ENCODE peak calls at places on chromosomes 12 and 14, in nine cellular contexts. J, Z, Y, G, W, Q, O, L and N are unnamed samples.

GRCh38 chr14:89912667-89913211 is 41.8 kb downstream of the EFCAB11 start:
- DNase-seq in J (no peak), Z (no peak), Y (peak; percentile 82), G (peak; percentile 26), W (no peak), Q (peak; percentile 72), O (peak; percentile 83), L (peak; percentile 16), N (no peak)

GRCh38 chr12:118151755-118152154 is 15.8 kb downstream of the PEBP1 start:
- DNase-seq in J (no peak), Z (no peak), Y (no peak), G (no peak), W (no peak), Q (no peak), O (no peak), L (no peak), N (no peak)

GRCh38 chr14:53152909-53153701 is at the start of gene DDHD1:
- DNase-seq in J (peak; percentile 96), Z (peak; percentile 95), Y (peak; percentile 73), G (peak; percentile 88), W (no peak), Q (peak; percentile 13), O (peak; percentile 51), L (peak; percentile 60), N (peak; percentile 88)

GRCh38 chr12:113893221-113893620 is 72.9 kb downstream of the RBM19 start:
- DNase-seq in J (no peak), Z (no peak), Y (no peak), G (no peak), W (no peak), Q (no peak), O (no peak), L (no peak), N (no peak)

GRCh38 chr12:52254965-52255751 is 19.3 kb upstream of the KRT86 start:
- DNase-seq in J (no peak), Z (no peak), Y (no peak), G (no peak), W (no peak), Q (no peak), O (no peak), L (no peak), N (no peak)

GRCh38 chr14:73712540-73713141 is 1.5 kb downstream of the PNMA1 start:
- DNase-seq in J (peak; percentile 67), Z (peak; percentile 47), Y (peak; percentile 54), G (no peak), W (no peak), Q (peak; percentile 26), O (no peak), L (no peak), N (peak; percentile 16)

GRCh38 chr14:54226103-54226502 is 170.7 kb upstream of the CDKN3 start:
- DNase-seq in J (no peak), Z (no peak), Y (no peak), G (no peak), W (no peak), Q (no peak), O (no peak), L (no peak), N (no peak)

GRCh38 chr14:77092676-77093075 is 5.4 kb upstream of the CIPC start:
- DNase-seq in J (peak; percentile 49), Z (no peak), Y (peak; percentile 31), G (no peak), W (no peak), Q (no peak), O (no peak), L (no peak), N (no peak)

GRCh38 chr14:54579606-54580005 is 12.7 kb downstream of the SAMD4A start:
- DNase-seq in J (no peak), Z (no peak), Y (no peak), G (no peak), W (no peak), Q (no peak), O (peak; percentile 52), L (no peak), N (no peak)

GRCh38 chr14:79705126-79705894 is 506.0 kb downstream of the DIO2 start:
- DNase-seq in J (no peak), Z (no peak), Y (no peak), G (no peak), W (no peak), Q (no peak), O (no peak), L (no peak), N (no peak)

GRCh38 chr14:85248881-85249635 is 280.9 kb upstream of the FLRT2 start:
- DNase-seq in J (no peak), Z (no peak), Y (no peak), G (no peak), W (no peak), Q (no peak), O (no peak), L (no peak), N (no peak)

GRCh38 chr12:89954259-89954658 is 245.6 kb upstream of the ATP2B1 start:
- DNase-seq in J (no peak), Z (no peak), Y (no peak), G (no peak), W (no peak), Q (no peak), O (no peak), L (no peak), N (no peak)

GRCh38 chr12:111204684-111205305 is 164.1 kb downstream of the PHETA1 start:
- DNase-seq in J (no peak), Z (no peak), Y (no peak), G (no peak), W (no peak), Q (no peak), O (no peak), L (peak; percentile 36), N (no peak)

GRCh38 chr12:30726647-30727046 is 28.1 kb downstream of the CAPRIN2 start:
- DNase-seq in J (no peak), Z (no peak), Y (no peak), G (no peak), W (no peak), Q (no peak), O (no peak), L (no peak), N (no peak)

GRCh38 chr12:82651489-82651888 is 35.2 kb upstream of the TMTC2 start:
- DNase-seq in J (no peak), Z (no peak), Y (no peak), G (no peak), W (no peak), Q (peak; percentile 11), O (peak; percentile 40), L (no peak), N (no peak)

GRCh38 chr14:100593751-100594624 is 6.8 kb upstream of the BEGAIN start:
- DNase-seq in J (no peak), Z (no peak), Y (no peak), G (no peak), W (no peak), Q (no peak), O (no peak), L (no peak), N (no peak)

GRCh38 chr14:73958591-73958990 is 8.5 kb downstream of the COQ6 start:
- DNase-seq in J (no peak), Z (no peak), Y (no peak), G (no peak), W (no peak), Q (no peak), O (no peak), L (no peak), N (no peak)

GRCh38 chr12:124938606-124939427 is 24.4 kb upstream of the UBC start:
- DNase-seq in J (peak; percentile 84), Z (peak; percentile 54), Y (no peak), G (peak; percentile 36), W (no peak), Q (peak; percentile 28), O (peak; percentile 48), L (peak; percentile 76), N (no peak)

GRCh38 chr12:76072568-76072967 is 11.9 kb downstream of the NAP1L1 start:
- DNase-seq in J (no peak), Z (no peak), Y (no peak), G (no peak), W (no peak), Q (no peak), O (no peak), L (no peak), N (no peak)

GRCh38 chr12:120356567-120357030 is 12.4 kb downstream of the MSI1 start:
- DNase-seq in J (peak; percentile 77), Z (peak; percentile 44), Y (peak; percentile 68), G (peak; percentile 87), W (peak; percentile 54), Q (peak; percentile 96), O (peak; percentile 93), L (peak; percentile 75), N (peak; percentile 57)